ENCODE peak calls at places on chromosomes 7 and 10, in five cellular contexts. One of them, this sample, is unnamed.

GRCh38 chr7:14698239-14698638 is 204.3 kb downstream of the DGKB start:
- DNase-seq in DMS53: peak; percentile 32
- DNase-seq in A549: no peak
- DNase-seq in left lobe of liver: no peak
- DNase-seq in MV-4-11: no peak
- DNase-seq in this sample: no peak

GRCh38 chr7:73844848-73845460 is 2.6 kb upstream of the METTL27 start:
- DNase-seq in MV-4-11: no peak
- DNase-seq in left lobe of liver: no peak
- DNase-seq in A549: no peak
- DNase-seq in DMS53: no peak
- DNase-seq in this sample: no peak

GRCh38 chr7:25495342-25495855 is 267.1 kb upstream of the NPVF start:
- DNase-seq in A549: no peak
- DNase-seq in left lobe of liver: no peak
- DNase-seq in MV-4-11: no peak
- DNase-seq in DMS53: no peak
- DNase-seq in this sample: no peak

GRCh38 chr10:72291019-72291532 is 17.4 kb downstream of the DDIT4 start:
- DNase-seq in left lobe of liver: no peak
- DNase-seq in A549: no peak
- DNase-seq in MV-4-11: peak; percentile 49
- DNase-seq in DMS53: peak; percentile 19
- DNase-seq in this sample: no peak

GRCh38 chr7:47102442-47102841 is 479.5 kb downstream of the TNS3 start:
- DNase-seq in left lobe of liver: no peak
- DNase-seq in DMS53: no peak
- DNase-seq in A549: no peak
- DNase-seq in MV-4-11: peak; percentile 84
- DNase-seq in this sample: no peak

GRCh38 chr10:58775960-58776574 is 263.4 kb downstream of the BICC1 start:
- DNase-seq in MV-4-11: no peak
- DNase-seq in DMS53: no peak
- DNase-seq in A549: no peak
- DNase-seq in left lobe of liver: no peak
- DNase-seq in this sample: no peak

GRCh38 chr7:73329861-73330581 is 2.1 kb downstream of the FKBP6 start:
- DNase-seq in left lobe of liver: no peak
- DNase-seq in A549: no peak
- DNase-seq in DMS53: no peak
- DNase-seq in MV-4-11: no peak
- DNase-seq in this sample: no peak

GRCh38 chr10:77636286-77636966 is 1.2 kb downstream of the KCNMA1 start:
- DNase-seq in left lobe of liver: no peak
- DNase-seq in MV-4-11: no peak
- DNase-seq in A549: no peak
- DNase-seq in DMS53: no peak
- DNase-seq in this sample: no peak

GRCh38 chr10:42431095-42431494 is 207.3 kb downstream of the ZNF33B start:
- DNase-seq in MV-4-11: no peak
- DNase-seq in left lobe of liver: no peak
- DNase-seq in DMS53: no peak
- DNase-seq in A549: no peak
- DNase-seq in this sample: no peak

GRCh38 chr7:123208793-123209192 is 9.0 kb upstream of the SLC13A1 start:
- DNase-seq in DMS53: peak; percentile 70
- DNase-seq in MV-4-11: no peak
- DNase-seq in A549: no peak
- DNase-seq in left lobe of liver: no peak
- DNase-seq in this sample: peak; percentile 3

GRCh38 chr10:74153676-74154075 is 2.7 kb downstream of the ADK start:
- DNase-seq in left lobe of liver: no peak
- DNase-seq in DMS53: no peak
- DNase-seq in A549: no peak
- DNase-seq in MV-4-11: no peak
- DNase-seq in this sample: no peak

GRCh38 chr7:101553018-101553770 is 75.9 kb downstream of the MYL10 start:
- DNase-seq in A549: no peak
- DNase-seq in DMS53: no peak
- DNase-seq in left lobe of liver: peak; percentile 39
- DNase-seq in MV-4-11: no peak
- DNase-seq in this sample: no peak

GRCh38 chr7:96266580-96266979 is 55.3 kb downstream of the SLC25A13 start:
- DNase-seq in A549: no peak
- DNase-seq in left lobe of liver: no peak
- DNase-seq in DMS53: no peak
- DNase-seq in MV-4-11: no peak
- DNase-seq in this sample: no peak

GRCh38 chr7:128796325-128796724 is 4.6 kb downstream of the CCDC136 start:
- DNase-seq in left lobe of liver: no peak
- DNase-seq in MV-4-11: peak; percentile 45
- DNase-seq in A549: no peak
- DNase-seq in DMS53: no peak
- DNase-seq in this sample: no peak

GRCh38 chr7:33757050-33757449 is 148.3 kb upstream of the BMPER start:
- DNase-seq in DMS53: no peak
- DNase-seq in MV-4-11: no peak
- DNase-seq in left lobe of liver: no peak
- DNase-seq in A549: no peak
- DNase-seq in this sample: no peak

GRCh38 chr10:100986952-100987684 is at the start of the genes MRPL43 and TWNK:
- DNase-seq in MV-4-11: peak; percentile 66
- DNase-seq in A549: peak; percentile 91
- DNase-seq in DMS53: peak; percentile 91
- DNase-seq in left lobe of liver: peak; percentile 88
- DNase-seq in this sample: peak; percentile 88

GRCh38 chr7:139679731-139680594 is 97.8 kb downstream of the HIPK2 start:
- DNase-seq in left lobe of liver: peak; percentile 89
- DNase-seq in DMS53: no peak
- DNase-seq in MV-4-11: no peak
- DNase-seq in A549: peak; percentile 59
- DNase-seq in this sample: no peak

GRCh38 chr7:122790558-122790957 is 87.8 kb upstream of the RNF148 start:
- DNase-seq in A549: no peak
- DNase-seq in MV-4-11: no peak
- DNase-seq in left lobe of liver: no peak
- DNase-seq in DMS53: peak; percentile 54
- DNase-seq in this sample: no peak

GRCh38 chr10:78470267-78471103 is 436.8 kb downstream of the RPS24 start:
- DNase-seq in DMS53: peak; percentile 87
- DNase-seq in MV-4-11: no peak
- DNase-seq in A549: no peak
- DNase-seq in left lobe of liver: peak; percentile 33
- DNase-seq in this sample: no peak

GRCh38 chr7:2807455-2807845 is 36.7 kb downstream of the GNA12 start:
- DNase-seq in DMS53: no peak
- DNase-seq in left lobe of liver: no peak
- DNase-seq in A549: no peak
- DNase-seq in MV-4-11: no peak
- DNase-seq in this sample: no peak

GRCh38 chr7:129163875-129164544 is 19.5 kb downstream of the TSPAN33 start:
- DNase-seq in MV-4-11: peak; percentile 43
- DNase-seq in left lobe of liver: no peak
- DNase-seq in DMS53: peak; percentile 76
- DNase-seq in A549: peak; percentile 62
- DNase-seq in this sample: peak; percentile 51

GRCh38 chr7:126856691-126857291 is 395.9 kb downstream of the GRM8 start:
- DNase-seq in A549: no peak
- DNase-seq in left lobe of liver: no peak
- DNase-seq in DMS53: peak; percentile 65
- DNase-seq in MV-4-11: no peak
- DNase-seq in this sample: peak; percentile 12

GRCh38 chr10:110068780-110069179 is 61.0 kb downstream of the ADD3 start:
- DNase-seq in DMS53: no peak
- DNase-seq in MV-4-11: no peak
- DNase-seq in A549: no peak
- DNase-seq in left lobe of liver: no peak
- DNase-seq in this sample: no peak

GRCh38 chr7:158113321-158114025 is 474.1 kb downstream of the PTPRN2 start:
- DNase-seq in A549: no peak
- DNase-seq in MV-4-11: no peak
- DNase-seq in left lobe of liver: peak; percentile 28
- DNase-seq in DMS53: no peak
- DNase-seq in this sample: no peak

GRCh38 chr7:5776894-5777645 is 4.4 kb downstream of the RNF216 start:
- DNase-seq in A549: no peak
- DNase-seq in MV-4-11: no peak
- DNase-seq in DMS53: no peak
- DNase-seq in left lobe of liver: no peak
- DNase-seq in this sample: no peak

GRCh38 chr10:34814228-34815173 is 595 bp downstream of the PARD3 start:
- DNase-seq in DMS53: peak; percentile 68
- DNase-seq in A549: peak; percentile 59
- DNase-seq in left lobe of liver: peak; percentile 63
- DNase-seq in MV-4-11: no peak
- DNase-seq in this sample: peak; percentile 82

GRCh38 chr10:60975716-60976115 is 31.7 kb upstream of the RHOBTB1 start:
- DNase-seq in MV-4-11: peak; percentile 19
- DNase-seq in DMS53: no peak
- DNase-seq in left lobe of liver: no peak
- DNase-seq in A549: no peak
- DNase-seq in this sample: no peak

GRCh38 chr7:91367812-91368578 is 103.8 kb downstream of the FZD1 start:
- DNase-seq in MV-4-11: peak; percentile 49
- DNase-seq in DMS53: no peak
- DNase-seq in A549: no peak
- DNase-seq in left lobe of liver: no peak
- DNase-seq in this sample: no peak

GRCh38 chr10:12400266-12400931 is 51.1 kb downstream of the CAMK1D start:
- DNase-seq in A549: no peak
- DNase-seq in DMS53: no peak
- DNase-seq in MV-4-11: no peak
- DNase-seq in left lobe of liver: no peak
- DNase-seq in this sample: no peak

GRCh38 chr10:28587270-28587969 is 54.5 kb downstream of the WAC start:
- DNase-seq in left lobe of liver: no peak
- DNase-seq in MV-4-11: peak; percentile 59
- DNase-seq in A549: no peak
- DNase-seq in DMS53: no peak
- DNase-seq in this sample: no peak

GRCh38 chr7:35249537-35249907 is 4.4 kb downstream of the TBX20 start:
- DNase-seq in left lobe of liver: no peak
- DNase-seq in MV-4-11: no peak
- DNase-seq in A549: no peak
- DNase-seq in DMS53: no peak
- DNase-seq in this sample: no peak

GRCh38 chr7:115585015-115585655 is 445.4 kb downstream of the TFEC start:
- DNase-seq in MV-4-11: no peak
- DNase-seq in DMS53: peak; percentile 74
- DNase-seq in A549: no peak
- DNase-seq in left lobe of liver: no peak
- DNase-seq in this sample: no peak

GRCh38 chr7:101121996-101122932 is 4.6 kb upstream of the SERPINE1 start:
- DNase-seq in A549: peak; percentile 89
- DNase-seq in MV-4-11: peak; percentile 43
- DNase-seq in left lobe of liver: peak; percentile 68
- DNase-seq in DMS53: peak; percentile 61
- DNase-seq in this sample: peak; percentile 58

GRCh38 chr10:132688580-132689420 is 97.1 kb downstream of the NKX6-2 start:
- DNase-seq in left lobe of liver: no peak
- DNase-seq in A549: no peak
- DNase-seq in DMS53: no peak
- DNase-seq in MV-4-11: no peak
- DNase-seq in this sample: no peak

GRCh38 chr10:8289186-8289924 is 234.9 kb downstream of the GATA3 start:
- DNase-seq in left lobe of liver: no peak
- DNase-seq in DMS53: no peak
- DNase-seq in A549: no peak
- DNase-seq in MV-4-11: no peak
- DNase-seq in this sample: no peak